ENCODE peak calls at places on chromosomes 12 and 14, in six cellular contexts. One of them, this sample, is unnamed.

GRCh38 chr14:92948647-92949046 is 25.7 kb downstream of the CHGA start:
- DNase-seq in heart left ventricle: no peak
- DNase-seq in left ventricle myocardium inferior: no peak
- DNase-seq in WTC11: no peak
- DNase-seq in activated B cell treated with CpG ODN at 0.5 μM for 24 hours: no peak
- DNase-seq in AG10803: no peak
- DNase-seq in this sample: no peak

GRCh38 chr12:57983150-57983857 is 41.9 kb downstream of the ATP23 start:
- DNase-seq in heart left ventricle: peak
- DNase-seq in left ventricle myocardium inferior: no peak
- DNase-seq in WTC11: peak
- DNase-seq in activated B cell treated with CpG ODN at 0.5 μM for 24 hours: no peak
- DNase-seq in AG10803: peak
- DNase-seq in this sample: no peak

GRCh38 chr14:52609445-52610044 is 56.9 kb downstream of the GPR137C start:
- DNase-seq in heart left ventricle: no peak
- DNase-seq in left ventricle myocardium inferior: no peak
- DNase-seq in WTC11: peak
- DNase-seq in activated B cell treated with CpG ODN at 0.5 μM for 24 hours: no peak
- DNase-seq in AG10803: no peak
- DNase-seq in this sample: no peak

GRCh38 chr14:22106700-22107697 is 433.4 kb upstream of the OR4E1 start:
- DNase-seq in heart left ventricle: no peak
- DNase-seq in left ventricle myocardium inferior: no peak
- DNase-seq in WTC11: no peak
- DNase-seq in activated B cell treated with CpG ODN at 0.5 μM for 24 hours: no peak
- DNase-seq in AG10803: no peak
- DNase-seq in this sample: no peak

GRCh38 chr14:80216818-80217217 is 5.5 kb upstream of the DIO2 start:
- DNase-seq in heart left ventricle: no peak
- DNase-seq in left ventricle myocardium inferior: no peak
- DNase-seq in WTC11: no peak
- DNase-seq in activated B cell treated with CpG ODN at 0.5 μM for 24 hours: no peak
- DNase-seq in AG10803: no peak
- DNase-seq in this sample: no peak

GRCh38 chr14:53391631-53392030 is 238.5 kb upstream of the DDHD1 start:
- DNase-seq in heart left ventricle: no peak
- DNase-seq in left ventricle myocardium inferior: no peak
- DNase-seq in WTC11: no peak
- DNase-seq in activated B cell treated with CpG ODN at 0.5 μM for 24 hours: no peak
- DNase-seq in AG10803: peak
- DNase-seq in this sample: no peak

GRCh38 chr12:62763827-62764226 is 171.1 kb downstream of the PPM1H start:
- DNase-seq in heart left ventricle: no peak
- DNase-seq in left ventricle myocardium inferior: peak
- DNase-seq in WTC11: no peak
- DNase-seq in activated B cell treated with CpG ODN at 0.5 μM for 24 hours: no peak
- DNase-seq in AG10803: no peak
- DNase-seq in this sample: no peak

GRCh38 chr14:74671789-74672188 is 41.1 kb downstream of the AREL1 start:
- DNase-seq in heart left ventricle: no peak
- DNase-seq in left ventricle myocardium inferior: no peak
- DNase-seq in WTC11: no peak
- DNase-seq in activated B cell treated with CpG ODN at 0.5 μM for 24 hours: no peak
- DNase-seq in AG10803: peak
- DNase-seq in this sample: no peak

GRCh38 chr14:60508707-60509437 is at the start of gene SIX6:
- DNase-seq in heart left ventricle: no peak
- DNase-seq in left ventricle myocardium inferior: no peak
- DNase-seq in WTC11: peak
- DNase-seq in activated B cell treated with CpG ODN at 0.5 μM for 24 hours: no peak
- DNase-seq in AG10803: peak
- DNase-seq in this sample: no peak

GRCh38 chr14:35390577-35391387 is 13.8 kb downstream of the NFKBIA start:
- DNase-seq in heart left ventricle: no peak
- DNase-seq in left ventricle myocardium inferior: peak
- DNase-seq in WTC11: no peak
- DNase-seq in activated B cell treated with CpG ODN at 0.5 μM for 24 hours: no peak
- DNase-seq in AG10803: no peak
- DNase-seq in this sample: peak

GRCh38 chr12:53097207-53097563 is 282 bp upstream of the IGFBP6 start:
- DNase-seq in heart left ventricle: no peak
- DNase-seq in left ventricle myocardium inferior: peak
- DNase-seq in WTC11: peak
- DNase-seq in activated B cell treated with CpG ODN at 0.5 μM for 24 hours: no peak
- DNase-seq in AG10803: peak
- DNase-seq in this sample: no peak

GRCh38 chr14:68309121-68309520 is 483.7 kb downstream of the ZFP36L1 start:
- DNase-seq in heart left ventricle: no peak
- DNase-seq in left ventricle myocardium inferior: no peak
- DNase-seq in WTC11: no peak
- DNase-seq in activated B cell treated with CpG ODN at 0.5 μM for 24 hours: no peak
- DNase-seq in AG10803: no peak
- DNase-seq in this sample: no peak

GRCh38 chr14:69204753-69205152 is 13.5 kb downstream of the EXD2 start:
- DNase-seq in heart left ventricle: no peak
- DNase-seq in left ventricle myocardium inferior: no peak
- DNase-seq in WTC11: no peak
- DNase-seq in activated B cell treated with CpG ODN at 0.5 μM for 24 hours: no peak
- DNase-seq in AG10803: no peak
- DNase-seq in this sample: no peak

GRCh38 chr14:35332517-35333346 is 40.5 kb downstream of the PSMA6 start:
- DNase-seq in heart left ventricle: no peak
- DNase-seq in left ventricle myocardium inferior: no peak
- DNase-seq in WTC11: no peak
- DNase-seq in activated B cell treated with CpG ODN at 0.5 μM for 24 hours: no peak
- DNase-seq in AG10803: peak
- DNase-seq in this sample: peak

GRCh38 chr12:2615665-2616387 is 178.9 kb upstream of the FKBP4 start:
- DNase-seq in heart left ventricle: peak
- DNase-seq in left ventricle myocardium inferior: peak
- DNase-seq in WTC11: peak
- DNase-seq in activated B cell treated with CpG ODN at 0.5 μM for 24 hours: no peak
- DNase-seq in AG10803: no peak
- DNase-seq in this sample: no peak

GRCh38 chr14:90795744-90796143 is 20.5 kb downstream of the TTC7B start:
- DNase-seq in heart left ventricle: no peak
- DNase-seq in left ventricle myocardium inferior: no peak
- DNase-seq in WTC11: no peak
- DNase-seq in activated B cell treated with CpG ODN at 0.5 μM for 24 hours: no peak
- DNase-seq in AG10803: peak
- DNase-seq in this sample: no peak

GRCh38 chr12:15634010-15634676 is 155.0 kb downstream of the EPS8 start:
- DNase-seq in heart left ventricle: no peak
- DNase-seq in left ventricle myocardium inferior: no peak
- DNase-seq in WTC11: no peak
- DNase-seq in activated B cell treated with CpG ODN at 0.5 μM for 24 hours: no peak
- DNase-seq in AG10803: peak
- DNase-seq in this sample: no peak

GRCh38 chr12:3137268-3137761 is 60.1 kb downstream of the TSPAN9 start:
- DNase-seq in heart left ventricle: peak
- DNase-seq in left ventricle myocardium inferior: peak
- DNase-seq in WTC11: peak
- DNase-seq in activated B cell treated with CpG ODN at 0.5 μM for 24 hours: no peak
- DNase-seq in AG10803: peak
- DNase-seq in this sample: no peak

GRCh38 chr14:53032161-53032803 is 81.4 kb upstream of the FERMT2 start:
- DNase-seq in heart left ventricle: peak
- DNase-seq in left ventricle myocardium inferior: no peak
- DNase-seq in WTC11: no peak
- DNase-seq in activated B cell treated with CpG ODN at 0.5 μM for 24 hours: no peak
- DNase-seq in AG10803: peak
- DNase-seq in this sample: no peak

GRCh38 chr12:57460457-57461325 is 1.1 kb downstream of the GLI1 start:
- DNase-seq in heart left ventricle: no peak
- DNase-seq in left ventricle myocardium inferior: no peak
- DNase-seq in WTC11: peak
- DNase-seq in activated B cell treated with CpG ODN at 0.5 μM for 24 hours: peak
- DNase-seq in AG10803: no peak
- DNase-seq in this sample: no peak

GRCh38 chr12:99804715-99805114 is 157.2 kb downstream of the GARIN6 start:
- DNase-seq in heart left ventricle: no peak
- DNase-seq in left ventricle myocardium inferior: no peak
- DNase-seq in WTC11: no peak
- DNase-seq in activated B cell treated with CpG ODN at 0.5 μM for 24 hours: no peak
- DNase-seq in AG10803: no peak
- DNase-seq in this sample: no peak

GRCh38 chr14:104714681-104715080 is 9.3 kb upstream of the ADSS1 start:
- DNase-seq in heart left ventricle: no peak
- DNase-seq in left ventricle myocardium inferior: no peak
- DNase-seq in WTC11: no peak
- DNase-seq in activated B cell treated with CpG ODN at 0.5 μM for 24 hours: no peak
- DNase-seq in AG10803: no peak
- DNase-seq in this sample: no peak

GRCh38 chr12:107511292-107511691 is 174.3 kb upstream of the PWP1 start:
- DNase-seq in heart left ventricle: no peak
- DNase-seq in left ventricle myocardium inferior: no peak
- DNase-seq in WTC11: no peak
- DNase-seq in activated B cell treated with CpG ODN at 0.5 μM for 24 hours: no peak
- DNase-seq in AG10803: peak
- DNase-seq in this sample: no peak

GRCh38 chr12:72271401-72271740 is 799 bp upstream of the TRHDE start:
- DNase-seq in heart left ventricle: no peak
- DNase-seq in left ventricle myocardium inferior: no peak
- DNase-seq in WTC11: peak
- DNase-seq in activated B cell treated with CpG ODN at 0.5 μM for 24 hours: no peak
- DNase-seq in AG10803: no peak
- DNase-seq in this sample: no peak

GRCh38 chr12:109451400-109451799 is 25.7 kb downstream of the KCTD10 start:
- DNase-seq in heart left ventricle: no peak
- DNase-seq in left ventricle myocardium inferior: no peak
- DNase-seq in WTC11: no peak
- DNase-seq in activated B cell treated with CpG ODN at 0.5 μM for 24 hours: no peak
- DNase-seq in AG10803: no peak
- DNase-seq in this sample: no peak

GRCh38 chr12:48002773-48003218 is 1.5 kb downstream of the COL2A1 start:
- DNase-seq in heart left ventricle: peak
- DNase-seq in left ventricle myocardium inferior: no peak
- DNase-seq in WTC11: peak
- DNase-seq in activated B cell treated with CpG ODN at 0.5 μM for 24 hours: no peak
- DNase-seq in AG10803: peak
- DNase-seq in this sample: peak

GRCh38 chr14:97603201-97603600 is 806.0 kb downstream of the VRK1 start:
- DNase-seq in heart left ventricle: no peak
- DNase-seq in left ventricle myocardium inferior: no peak
- DNase-seq in WTC11: no peak
- DNase-seq in activated B cell treated with CpG ODN at 0.5 μM for 24 hours: no peak
- DNase-seq in AG10803: no peak
- DNase-seq in this sample: no peak

GRCh38 chr14:70709726-70710382 is 68.1 kb downstream of the TTC9 start:
- DNase-seq in heart left ventricle: no peak
- DNase-seq in left ventricle myocardium inferior: no peak
- DNase-seq in WTC11: no peak
- DNase-seq in activated B cell treated with CpG ODN at 0.5 μM for 24 hours: no peak
- DNase-seq in AG10803: no peak
- DNase-seq in this sample: no peak

DNA sequence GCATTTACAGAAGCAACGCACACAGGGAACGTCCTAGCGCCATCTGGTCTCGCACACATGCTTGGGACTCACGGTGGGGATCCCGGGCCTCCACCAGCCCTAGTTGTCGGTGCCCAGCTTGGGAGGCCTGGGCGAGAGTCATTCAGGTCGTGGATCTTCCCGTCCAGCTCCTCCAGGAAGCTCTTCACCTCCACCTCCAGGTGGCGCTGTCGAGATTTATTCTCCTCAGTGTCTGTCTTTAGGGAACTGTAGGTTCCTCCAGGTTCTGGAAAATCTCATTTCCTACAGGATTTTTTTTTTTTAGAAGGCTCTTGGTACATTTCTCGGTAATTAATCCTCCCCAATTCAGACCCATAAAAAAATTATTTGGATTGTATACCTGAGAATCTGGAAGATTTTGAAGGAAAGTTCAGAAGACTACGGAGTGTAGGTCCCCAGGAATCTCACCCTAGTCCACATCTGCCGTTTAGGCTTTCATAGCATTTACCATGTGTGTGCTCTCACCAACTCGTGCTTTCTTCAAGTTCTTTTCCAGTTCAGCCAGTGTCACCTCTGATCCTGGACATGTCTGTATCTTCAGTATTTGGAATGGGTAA is 910.0 kb downstream of the TMEM121 start:
- DNase-seq in heart left ventricle: no peak
- DNase-seq in left ventricle myocardium inferior: peak
- DNase-seq in WTC11: peak
- DNase-seq in activated B cell treated with CpG ODN at 0.5 μM for 24 hours: peak
- DNase-seq in AG10803: no peak
- DNase-seq in this sample: peak
- TF ChIP-seq CTCF in heart left ventricle: no peak
- TF ChIP-seq CTCF in left ventricle myocardium inferior: peak
- TF ChIP-seq CTCF in WTC11: peak
- TF ChIP-seq CTCF in activated B cell treated with CpG ODN at 0.5 μM for 24 hours: peak
- TF ChIP-seq CTCF in AG10803: peak
- TF ChIP-seq CTCF in this sample: peak

GRCh38 chr12:104152691-104153241 is 14.8 kb upstream of the NFYB start:
- DNase-seq in heart left ventricle: no peak
- DNase-seq in left ventricle myocardium inferior: no peak
- DNase-seq in WTC11: no peak
- DNase-seq in activated B cell treated with CpG ODN at 0.5 μM for 24 hours: no peak
- DNase-seq in AG10803: no peak
- DNase-seq in this sample: no peak
- TF ChIP-seq CTCF in heart left ventricle: no peak
- TF ChIP-seq CTCF in left ventricle myocardium inferior: no peak
- TF ChIP-seq CTCF in WTC11: no peak
- TF ChIP-seq CTCF in activated B cell treated with CpG ODN at 0.5 μM for 24 hours: no peak
- TF ChIP-seq CTCF in AG10803: no peak
- TF ChIP-seq CTCF in this sample: no peak

GRCh38 chr12:54136844-54137580 is 51.8 kb downstream of the SMUG1 start:
- DNase-seq in heart left ventricle: no peak
- DNase-seq in left ventricle myocardium inferior: no peak
- DNase-seq in WTC11: no peak
- DNase-seq in activated B cell treated with CpG ODN at 0.5 μM for 24 hours: no peak
- DNase-seq in AG10803: peak
- DNase-seq in this sample: no peak
- TF ChIP-seq CTCF in heart left ventricle: no peak
- TF ChIP-seq CTCF in left ventricle myocardium inferior: no peak
- TF ChIP-seq CTCF in WTC11: no peak
- TF ChIP-seq CTCF in activated B cell treated with CpG ODN at 0.5 μM for 24 hours: no peak
- TF ChIP-seq CTCF in AG10803: peak
- TF ChIP-seq CTCF in this sample: no peak

GRCh38 chr14:102806447-102806846 is 29.2 kb downstream of the TRAF3 start:
- DNase-seq in heart left ventricle: no peak
- DNase-seq in left ventricle myocardium inferior: no peak
- DNase-seq in WTC11: no peak
- DNase-seq in activated B cell treated with CpG ODN at 0.5 μM for 24 hours: no peak
- DNase-seq in AG10803: no peak
- DNase-seq in this sample: no peak

GRCh38 chr14:102805454-102805891 is 28.2 kb downstream of the TRAF3 start:
- DNase-seq in heart left ventricle: no peak
- DNase-seq in left ventricle myocardium inferior: no peak
- DNase-seq in WTC11: no peak
- DNase-seq in activated B cell treated with CpG ODN at 0.5 μM for 24 hours: peak
- DNase-seq in AG10803: peak
- DNase-seq in this sample: no peak

GRCh38 chr14:102804858-102805257 is 27.6 kb downstream of the TRAF3 start:
- DNase-seq in heart left ventricle: no peak
- DNase-seq in left ventricle myocardium inferior: no peak
- DNase-seq in WTC11: no peak
- DNase-seq in activated B cell treated with CpG ODN at 0.5 μM for 24 hours: no peak
- DNase-seq in AG10803: no peak
- DNase-seq in this sample: no peak

GRCh38 chr14:102803139-102803538 is 25.9 kb downstream of the TRAF3 start:
- DNase-seq in heart left ventricle: no peak
- DNase-seq in left ventricle myocardium inferior: no peak
- DNase-seq in WTC11: no peak
- DNase-seq in activated B cell treated with CpG ODN at 0.5 μM for 24 hours: no peak
- DNase-seq in AG10803: peak
- DNase-seq in this sample: no peak

GRCh38 chr14:102805941-102806340 is 28.7 kb downstream of the TRAF3 start:
- DNase-seq in heart left ventricle: no peak
- DNase-seq in left ventricle myocardium inferior: no peak
- DNase-seq in WTC11: no peak
- DNase-seq in activated B cell treated with CpG ODN at 0.5 μM for 24 hours: no peak
- DNase-seq in AG10803: no peak
- DNase-seq in this sample: no peak
- TF ChIP-seq CTCF in heart left ventricle: no peak
- TF ChIP-seq CTCF in left ventricle myocardium inferior: no peak
- TF ChIP-seq CTCF in WTC11: no peak
- TF ChIP-seq CTCF in activated B cell treated with CpG ODN at 0.5 μM for 24 hours: no peak
- TF ChIP-seq CTCF in AG10803: no peak
- TF ChIP-seq CTCF in this sample: no peak